ENCODE peak calls at places on chromosome 18, in eight cellular contexts. One of them, this sample, is unnamed.

GRCh38 chr18:48815581-48816324 is 135.0 kb downstream of the SMAD7 start:
- DNase-seq in GM03348: no peak
- DNase-seq in stimulated activated CD4-positive, alpha-beta T cell treated with anti-CD3 and anti-CD28 coated beads, Interleukin-1b, Interleukin-23, amount 100 ng/mL, for 24 hours: no peak
- DNase-seq in NCI-H2029 treated with DMSO at 0.1 percent for 48 hours: no peak
- DNase-seq in activated naive CD8-positive, alpha-beta T cell treated with anti-CD3 and anti-CD28 coated beads, Interleukin-2, amount 10 ng/mL, durations not matched to agents 7 days and 5 days: peak; percentile 13
- DNase-seq in MM.1S: no peak
- DNase-seq in MCF 10A: no peak
- DNase-seq in astrocyte of the cerebellum: no peak
- DNase-seq in this sample: no peak

GRCh38 chr18:2902327-2902726 is 55.5 kb downstream of the EMILIN2 start:
- DNase-seq in GM03348: no peak
- DNase-seq in stimulated activated CD4-positive, alpha-beta T cell treated with anti-CD3 and anti-CD28 coated beads, Interleukin-1b, Interleukin-23, amount 100 ng/mL, for 24 hours: no peak
- DNase-seq in NCI-H2029 treated with DMSO at 0.1 percent for 48 hours: no peak
- DNase-seq in activated naive CD8-positive, alpha-beta T cell treated with anti-CD3 and anti-CD28 coated beads, Interleukin-2, amount 10 ng/mL, durations not matched to agents 7 days and 5 days: no peak
- DNase-seq in MM.1S: no peak
- DNase-seq in MCF 10A: no peak
- DNase-seq in astrocyte of the cerebellum: no peak
- DNase-seq in this sample: peak; percentile 22

GRCh38 chr18:70578480-70578879 is 289.6 kb downstream of the SOCS6 start:
- DNase-seq in GM03348: no peak
- DNase-seq in stimulated activated CD4-positive, alpha-beta T cell treated with anti-CD3 and anti-CD28 coated beads, Interleukin-1b, Interleukin-23, amount 100 ng/mL, for 24 hours: no peak
- DNase-seq in NCI-H2029 treated with DMSO at 0.1 percent for 48 hours: no peak
- DNase-seq in activated naive CD8-positive, alpha-beta T cell treated with anti-CD3 and anti-CD28 coated beads, Interleukin-2, amount 10 ng/mL, durations not matched to agents 7 days and 5 days: no peak
- DNase-seq in MM.1S: no peak
- DNase-seq in MCF 10A: peak; percentile 11
- DNase-seq in astrocyte of the cerebellum: no peak
- DNase-seq in this sample: no peak

GRCh38 chr18:22643731-22644130 is 226.0 kb upstream of the CTAGE1 start:
- DNase-seq in GM03348: peak; percentile 17
- DNase-seq in stimulated activated CD4-positive, alpha-beta T cell treated with anti-CD3 and anti-CD28 coated beads, Interleukin-1b, Interleukin-23, amount 100 ng/mL, for 24 hours: no peak
- DNase-seq in NCI-H2029 treated with DMSO at 0.1 percent for 48 hours: no peak
- DNase-seq in activated naive CD8-positive, alpha-beta T cell treated with anti-CD3 and anti-CD28 coated beads, Interleukin-2, amount 10 ng/mL, durations not matched to agents 7 days and 5 days: no peak
- DNase-seq in MM.1S: no peak
- DNase-seq in MCF 10A: no peak
- DNase-seq in astrocyte of the cerebellum: peak; percentile 35
- DNase-seq in this sample: no peak

GRCh38 chr18:46366211-46366610 is 262.0 kb downstream of the HAUS1 start:
- DNase-seq in GM03348: no peak
- DNase-seq in stimulated activated CD4-positive, alpha-beta T cell treated with anti-CD3 and anti-CD28 coated beads, Interleukin-1b, Interleukin-23, amount 100 ng/mL, for 24 hours: no peak
- DNase-seq in NCI-H2029 treated with DMSO at 0.1 percent for 48 hours: no peak
- DNase-seq in activated naive CD8-positive, alpha-beta T cell treated with anti-CD3 and anti-CD28 coated beads, Interleukin-2, amount 10 ng/mL, durations not matched to agents 7 days and 5 days: no peak
- DNase-seq in MM.1S: no peak
- DNase-seq in MCF 10A: no peak
- DNase-seq in astrocyte of the cerebellum: no peak
- DNase-seq in this sample: peak; percentile 33

GRCh38 chr18:28637897-28638296 is 461.0 kb upstream of the CDH2 start:
- DNase-seq in GM03348: no peak
- DNase-seq in stimulated activated CD4-positive, alpha-beta T cell treated with anti-CD3 and anti-CD28 coated beads, Interleukin-1b, Interleukin-23, amount 100 ng/mL, for 24 hours: no peak
- DNase-seq in NCI-H2029 treated with DMSO at 0.1 percent for 48 hours: no peak
- DNase-seq in activated naive CD8-positive, alpha-beta T cell treated with anti-CD3 and anti-CD28 coated beads, Interleukin-2, amount 10 ng/mL, durations not matched to agents 7 days and 5 days: no peak
- DNase-seq in MM.1S: no peak
- DNase-seq in MCF 10A: no peak
- DNase-seq in astrocyte of the cerebellum: no peak
- DNase-seq in this sample: no peak

GRCh38 chr18:362914-363295 is 95.1 kb upstream of the THOC1 start:
- DNase-seq in GM03348: peak; percentile 37
- DNase-seq in stimulated activated CD4-positive, alpha-beta T cell treated with anti-CD3 and anti-CD28 coated beads, Interleukin-1b, Interleukin-23, amount 100 ng/mL, for 24 hours: no peak
- DNase-seq in NCI-H2029 treated with DMSO at 0.1 percent for 48 hours: no peak
- DNase-seq in activated naive CD8-positive, alpha-beta T cell treated with anti-CD3 and anti-CD28 coated beads, Interleukin-2, amount 10 ng/mL, durations not matched to agents 7 days and 5 days: no peak
- DNase-seq in MM.1S: no peak
- DNase-seq in MCF 10A: no peak
- DNase-seq in astrocyte of the cerebellum: peak; percentile 77
- DNase-seq in this sample: no peak

GRCh38 chr18:9841752-9842151 is 44.0 kb upstream of the TXNDC2 start:
- DNase-seq in GM03348: no peak
- DNase-seq in stimulated activated CD4-positive, alpha-beta T cell treated with anti-CD3 and anti-CD28 coated beads, Interleukin-1b, Interleukin-23, amount 100 ng/mL, for 24 hours: no peak
- DNase-seq in NCI-H2029 treated with DMSO at 0.1 percent for 48 hours: no peak
- DNase-seq in activated naive CD8-positive, alpha-beta T cell treated with anti-CD3 and anti-CD28 coated beads, Interleukin-2, amount 10 ng/mL, durations not matched to agents 7 days and 5 days: no peak
- DNase-seq in MM.1S: no peak
- DNase-seq in MCF 10A: no peak
- DNase-seq in astrocyte of the cerebellum: no peak
- DNase-seq in this sample: no peak

GRCh38 chr18:46793565-46793964 is 36.7 kb upstream of the ST8SIA5 start:
- DNase-seq in GM03348: no peak
- DNase-seq in stimulated activated CD4-positive, alpha-beta T cell treated with anti-CD3 and anti-CD28 coated beads, Interleukin-1b, Interleukin-23, amount 100 ng/mL, for 24 hours: no peak
- DNase-seq in NCI-H2029 treated with DMSO at 0.1 percent for 48 hours: no peak
- DNase-seq in activated naive CD8-positive, alpha-beta T cell treated with anti-CD3 and anti-CD28 coated beads, Interleukin-2, amount 10 ng/mL, durations not matched to agents 7 days and 5 days: no peak
- DNase-seq in MM.1S: no peak
- DNase-seq in MCF 10A: peak; percentile 3
- DNase-seq in astrocyte of the cerebellum: no peak
- DNase-seq in this sample: no peak

This sample was measured in kidney.